ENCODE peak calls at places on chromosomes 2 and 18, in seven cellular contexts. L is PC-3; J is naive thymus-derived CD4-positive, alpha-beta T cell; Y is cardiac muscle cell; K is mesenchymal stem cell; Q is fibroblast of lung; V is colonic mucosa. P is an unnamed sample.

GRCh38 chr18:79402977-79403722 is 7.4 kb downstream of the NFATC1 start:
- DNase-seq in L (peak; percentile 62), J (peak; percentile 41), Y (peak; percentile 36), K (no peak), Q (peak; percentile 30), V (peak; percentile 43), P (no peak)

GRCh38 chr2:46979611-46980010 is 64.0 kb upstream of the MCFD2 start:
- DNase-seq in L (no peak), J (peak; percentile 22), Y (no peak), K (no peak), Q (no peak), V (no peak), P (no peak)

GRCh38 chr18:54134053-54134452 is 90.4 kb downstream of the MBD2 start:
- DNase-seq in L (peak; percentile 33), J (no peak), Y (no peak), K (no peak), Q (no peak), V (no peak), P (no peak)

GRCh38 chr18:27184115-27185024 is 738 bp downstream of the CHST9 start:
- DNase-seq in L (no peak), J (no peak), Y (no peak), K (no peak), Q (no peak), V (no peak), P (no peak)

GRCh38 chr18:68833756-68834155 is 35.9 kb downstream of the CCDC102B start:
- DNase-seq in L (peak; percentile 58), J (no peak), Y (no peak), K (no peak), Q (no peak), V (no peak), P (no peak)

GRCh38 chr2:177172034-177172880 is 40.3 kb upstream of the HNRNPA3 start:
- DNase-seq in L (peak; percentile 94), J (no peak), Y (peak; percentile 73), K (peak; percentile 64), Q (peak; percentile 85), V (no peak), P (no peak)

GRCh38 chr2:196276421-196276820 is 105.0 kb upstream of the STK17B start:
- DNase-seq in L (peak; percentile 24), J (no peak), Y (no peak), K (no peak), Q (no peak), V (peak; percentile 51), P (peak; percentile 97)

GRCh38 chr2:129766594-129766993 is 212.9 kb upstream of the RAB6C start:
- DNase-seq in L (no peak), J (no peak), Y (no peak), K (no peak), Q (no peak), V (no peak), P (no peak)

GRCh38 chr2:218877891-218878290 is 2.8 kb upstream of the WNT10A start:
- DNase-seq in L (no peak), J (no peak), Y (no peak), K (no peak), Q (no peak), V (no peak), P (no peak)

GRCh38 chr18:2979027-2979570 is 33.8 kb downstream of the LPIN2 start:
- DNase-seq in L (no peak), J (no peak), Y (peak; percentile 68), K (no peak), Q (peak; percentile 75), V (no peak), P (no peak)

GRCh38 chr18:24388975-24389374 is 8.6 kb downstream of the OSBPL1A start:
- DNase-seq in L (no peak), J (no peak), Y (peak; percentile 63), K (no peak), Q (peak; percentile 11), V (no peak), P (no peak)

GRCh38 chr18:8301427-8302172 is 307.6 kb upstream of the RAB12 start:
- DNase-seq in L (peak; percentile 16), J (no peak), Y (peak; percentile 11), K (no peak), Q (peak; percentile 34), V (no peak), P (no peak)

GRCh38 chr18:48866856-48867255 is 83.9 kb downstream of the SMAD7 start:
- DNase-seq in L (no peak), J (no peak), Y (no peak), K (no peak), Q (no peak), V (no peak), P (no peak)
- H3K4me3 ChIP-seq in L (no peak overlapping the region), J (no peak overlapping the region), Y (no peak overlapping the region), K (no peak overlapping the region), Q (no peak overlapping the region), V (no peak overlapping the region), P (no peak overlapping the region)

GRCh38 chr2:433216-433615 is 145.3 kb upstream of the ALKAL2 start:
- DNase-seq in L (no peak), J (no peak), Y (no peak), K (no peak), Q (no peak), V (peak; percentile 11), P (no peak)

GRCh38 chr2:437180-437579 is 149.3 kb upstream of the ALKAL2 start:
- DNase-seq in L (no peak), J (no peak), Y (no peak), K (no peak), Q (no peak), V (no peak), P (no peak)

GRCh38 chr2:437772-438393 is 150.0 kb upstream of the ALKAL2 start:
- DNase-seq in L (peak; percentile 72), J (peak; percentile 83), Y (no peak), K (no peak), Q (no peak), V (peak; percentile 35), P (peak; percentile 60)

GRCh38 chr2:436203-436602 is 148.3 kb upstream of the ALKAL2 start:
- DNase-seq in L (no peak), J (no peak), Y (no peak), K (no peak), Q (no peak), V (no peak), P (no peak)

GRCh38 chr2:434625-435024 is 146.7 kb upstream of the ALKAL2 start:
- DNase-seq in L (no peak), J (no peak), Y (no peak), K (no peak), Q (no peak), V (no peak), P (no peak)
- H3K9me3 ChIP-seq in L (no peaks in the 10 kb centered on the region), J (no peaks in the 10 kb centered on the region), Y (no peaks in the 10 kb centered on the region), K (no peaks in the 10 kb centered on the region), Q (no peaks in the 10 kb centered on the region), V (no peaks in the 10 kb centered on the region), P (no peaks in the 10 kb centered on the region)

DNA sequence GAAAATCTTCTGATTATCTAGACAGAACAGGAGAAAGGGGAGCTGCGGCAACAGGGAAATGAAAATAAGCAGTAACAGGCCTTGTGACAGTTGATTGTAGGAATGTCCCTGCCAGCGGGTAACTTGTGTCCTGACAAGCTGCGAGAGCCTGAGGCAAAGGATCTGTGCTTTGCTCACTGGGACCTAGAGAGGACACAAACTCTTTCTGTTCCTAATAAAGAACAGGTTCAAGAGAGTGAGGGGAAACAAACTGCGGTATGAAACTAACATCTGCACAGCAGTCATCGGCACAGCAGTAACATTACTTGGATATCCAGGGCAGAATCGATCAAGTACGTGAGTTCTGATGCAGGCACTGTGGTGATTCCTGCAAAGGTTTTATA is 103.8 kb upstream of the THOC1 start:
- DNase-seq in L (no peak), J (no peak), Y (no peak), K (peak; percentile 17), Q (no peak), V (no peak), P (no peak)
- H3K4me3 ChIP-seq in L (no peak overlapping the region), J (no peak overlapping the region), Y (no peak overlapping the region), K (no peak overlapping the region), Q (no peak overlapping the region), V (no peak overlapping the region), P (no peak overlapping the region)

GRCh38 chr2:190137561-190137960 is 75.0 kb upstream of the MSTN start:
- DNase-seq in L (no peak), J (no peak), Y (peak; percentile 74), K (no peak), Q (peak; percentile 7), V (no peak), P (no peak)
- H3K9me3 ChIP-seq in L (peaks cover 5% of the 10 kb centered on the region), J (no peaks in the 10 kb centered on the region), Y (no peaks in the 10 kb centered on the region), K (no peaks in the 10 kb centered on the region), Q (no peaks in the 10 kb centered on the region), V (no peaks in the 10 kb centered on the region), P (no peaks in the 10 kb centered on the region)

DNA sequence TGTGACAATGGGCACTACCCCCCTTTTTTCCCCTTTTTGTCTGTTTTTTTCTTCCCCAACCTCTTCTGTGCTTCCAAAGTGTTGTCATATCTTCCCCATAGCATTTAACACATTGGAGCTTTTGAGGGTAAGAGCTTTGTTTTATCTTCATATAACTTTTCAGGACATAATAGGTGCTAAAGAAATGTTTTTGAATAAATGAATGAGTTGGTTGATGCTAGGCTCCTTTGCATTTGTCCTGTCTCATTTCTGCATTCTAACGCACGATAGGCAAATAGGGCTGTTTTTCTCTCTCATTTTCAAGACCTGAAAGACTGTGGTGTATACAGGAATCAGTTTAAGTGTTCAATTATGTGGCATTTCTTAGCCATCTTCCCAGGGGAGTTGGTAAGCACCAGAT is 832 bp upstream of the COPS7B start:
- DNase-seq in L (no peak), J (no peak), Y (no peak), K (no peak), Q (no peak), V (no peak), P (no peak)
- H3K4me3 ChIP-seq in L (peak overlapping the region; percentile 97), J (peak overlapping the region; percentile 88), Y (peak overlapping the region; percentile 68), K (peak overlapping the region; percentile 97), Q (no peak overlapping the region), V (no peak overlapping the region), P (no peak overlapping the region)

P was measured in small intestine.